ENCODE peak calls at places on chromosomes 13 and 19, in six cellular contexts. P is GM12891, Q is A549, G is heart left ventricle, R is Peyer's patch, D is gastrocnemius medialis. T is an unnamed sample.

GRCh38 chr13:23147827-23148226 is 33.0 kb upstream of the SGCG start:
- DNase-seq in P (no peak), D (no peak), Q (no peak), R (no peak), G (no peak), T (no peak)

GRCh38 chr19:49147923-49148682 is 7.1 kb downstream of the HRC start:
- DNase-seq in D (no peak), Q (no peak), G (peak), P (no peak), R (no peak), T (no peak)

GRCh38 chr19:42350417-42350816 is 25.0 kb downstream of the MEGF8 start:
- DNase-seq in P (no peak), D (no peak), Q (no peak), G (no peak), R (no peak), T (no peak)

GRCh38 chr13:59533561-59534337 is 630.0 kb downstream of the DIAPH3 start:
- DNase-seq in D (no peak), Q (peak), R (no peak), G (no peak), P (no peak), T (no peak)

GRCh38 chr19:610801-611505 is 21.3 kb downstream of the HCN2 start:
- DNase-seq in D (no peak), P (peak), Q (peak), R (peak), G (peak), T (peak)

GRCh38 chr13:64753606-64754005 is 2476.5 kb downstream of the PCDH9 start:
- DNase-seq in G (no peak), D (no peak), P (no peak), Q (no peak), R (no peak), T (no peak)

GRCh38 chr19:30385174-30385573 is 13.0 kb downstream of the ZNF536 start:
- DNase-seq in R (no peak), P (no peak), D (no peak), G (no peak), Q (no peak), T (no peak)

GRCh38 chr19:44675516-44675915 is 4.2 kb downstream of the CEACAM19 start:
- DNase-seq in R (no peak), G (no peak), D (no peak), P (no peak), Q (no peak), T (no peak)

GRCh38 chr19:16222806-16223205 is 25.1 kb downstream of the AP1M1 start:
- DNase-seq in G (no peak), Q (no peak), R (no peak), D (no peak), P (no peak), T (no peak)

GRCh38 chr13:102707465-102707864 is 12.6 kb upstream of the METTL21C start:
- DNase-seq in G (no peak), R (no peak), D (no peak), Q (peak), P (no peak), T (no peak)

GRCh38 chr19:3881272-3882040 is 971 bp downstream of the ATCAY start:
- DNase-seq in P (no peak), G (no peak), D (no peak), R (no peak), Q (no peak), T (no peak)

GRCh38 chr19:16495982-16496612 is at the start of the genes C19orf44 and CALR3:
- DNase-seq in G (peak), R (peak), P (peak), D (peak), Q (peak), T (peak)

GRCh38 chr13:48400820-48401219 is 12.1 kb downstream of the LPAR6 start:
- DNase-seq in G (no peak), R (no peak), P (no peak), D (no peak), Q (peak), T (no peak)

GRCh38 chr13:42720116-42720857 is 61.1 kb upstream of the FAM216B start:
- DNase-seq in G (no peak), P (no peak), D (no peak), R (peak), Q (peak), T (peak)

DNA sequence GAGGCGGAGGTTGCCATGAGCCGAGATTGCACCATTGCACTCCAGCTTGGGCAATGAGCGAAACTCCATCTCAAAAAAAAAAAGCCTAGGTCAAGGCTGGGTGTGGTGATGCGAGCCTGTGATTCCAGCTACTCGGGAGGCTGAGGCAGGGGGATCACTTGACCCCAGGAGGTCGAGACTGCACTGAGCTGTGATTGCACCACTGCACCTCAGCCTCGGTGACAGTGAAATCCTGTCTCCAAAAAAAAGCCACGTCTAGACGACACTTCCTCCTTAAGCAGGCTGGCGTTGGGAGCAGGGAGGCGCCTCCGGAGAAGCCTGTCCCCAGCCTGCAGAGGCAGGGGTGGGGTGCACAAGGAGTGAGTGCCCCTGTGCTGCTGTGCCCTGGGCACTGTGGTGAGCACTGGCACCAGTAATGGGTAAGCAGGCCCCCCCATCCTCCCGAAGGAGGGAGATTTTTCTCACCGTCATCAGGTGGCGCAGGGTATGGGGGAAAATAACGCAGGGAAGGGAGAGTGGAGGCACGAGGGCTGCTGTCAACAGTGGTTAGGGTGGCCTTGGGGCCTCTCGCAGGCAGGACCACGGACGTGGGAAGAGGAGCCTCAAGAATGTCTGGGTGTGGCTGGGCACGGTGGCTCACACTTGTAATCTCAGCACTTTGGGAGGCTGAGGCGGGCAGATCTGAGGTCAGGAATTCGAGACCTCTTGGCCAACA is 701 bp downstream of the P2RY11 start:
- DNase-seq in G (no peak), D (no peak), Q (peak), R (no peak), P (no peak), T (no peak)
- TF ChIP-seq POLR2A in G (no peak), D (no peak), Q (no peak), R (no peak), P (peak), T (no peak)

DNA sequence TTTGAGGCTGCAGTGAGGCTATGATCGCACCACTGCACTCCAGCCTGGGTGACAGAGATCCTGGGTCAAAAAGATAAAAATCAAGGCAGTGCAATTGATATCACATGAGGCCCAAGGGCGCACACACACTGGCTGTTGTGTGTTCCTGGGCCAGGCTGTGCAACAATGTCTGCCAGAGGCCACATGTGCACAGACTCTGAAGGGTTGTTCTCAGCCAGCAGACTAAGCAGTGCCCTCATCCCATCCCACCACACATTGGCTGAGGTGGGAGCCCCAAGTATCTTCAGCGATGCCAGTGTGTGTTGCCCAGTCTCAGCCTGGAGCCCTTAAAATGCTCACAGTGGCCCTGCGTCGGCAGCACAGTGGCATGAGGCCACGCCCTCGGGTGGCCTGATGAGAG is 12.6 kb downstream of the PEX11G start:
- DNase-seq in P (no peak), G (no peak), R (peak), Q (no peak), D (no peak), T (no peak)
- TF ChIP-seq POLR2A in P (no peak), G (no peak), R (no peak), Q (no peak), D (no peak), T (no peak)

GRCh38 chr19:55341191-55342043 is 1.7 kb downstream of the KMT5C start:
- DNase-seq in Q (peak), G (peak), R (peak), P (peak), D (peak), T (peak)
- TF ChIP-seq POLR2A in Q (no peak), G (no peak), R (no peak), P (no peak), D (no peak), T (no peak)

GRCh38 chr13:69319659-69320058 is 788.0 kb upstream of the ATXN8OS start:
- DNase-seq in R (no peak), Q (no peak), D (no peak), G (no peak), P (no peak), T (no peak)

GRCh38 chr13:69324109-69324886 is 783.3 kb upstream of the ATXN8OS start:
- DNase-seq in Q (peak), P (no peak), R (no peak), G (no peak), D (no peak), T (no peak)
- TF ChIP-seq POLR2A in Q (no peak), P (no peak), R (no peak), G (no peak), D (no peak), T (no peak)

DNA sequence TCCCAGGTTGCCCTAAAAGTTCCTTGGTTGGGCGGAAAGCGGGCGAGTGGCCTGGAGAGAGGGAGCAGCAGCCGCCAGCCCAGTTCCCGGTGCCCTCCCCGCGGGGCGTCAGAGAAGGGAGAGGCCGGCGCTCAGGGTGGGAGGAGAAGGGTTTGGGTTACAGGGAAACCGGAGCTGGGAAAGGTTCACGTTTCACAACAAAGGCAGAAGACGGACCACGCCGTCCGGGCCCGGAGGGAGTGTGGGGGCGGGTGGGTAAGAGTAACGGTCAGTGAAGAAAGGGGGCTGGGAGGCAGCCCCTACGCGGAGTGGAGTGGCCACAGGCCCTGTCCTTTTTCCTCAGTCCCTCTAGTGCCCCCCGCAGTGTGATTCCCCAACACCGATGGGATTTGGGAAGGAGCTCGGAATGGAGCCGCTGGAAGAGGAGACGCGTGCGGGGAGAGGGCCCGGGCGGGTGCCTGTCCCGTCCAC is 1.6 kb downstream of the SIX5 start:
- DNase-seq in G (peak), Q (peak), R (peak), D (peak), P (no peak), T (peak)
- TF ChIP-seq POLR2A in G (peak), Q (no peak), R (peak), D (peak), P (no peak), T (no peak)

T was measured in stomach.